ENCODE peak calls at places on chromosomes 12 and 14, in seven cellular contexts. K, H, G, F, X, U and Q are unnamed samples.

GRCh38 chr12:42372154-42372791 is 46.3 kb downstream of the PPHLN1 start:
- DNase-seq in K (peak; percentile 13), H (peak; percentile 57), G (peak; percentile 82), F (peak; percentile 61), X (peak; percentile 35), U (peak; percentile 46), Q (peak; percentile 52)

GRCh38 chr12:57214398-57214781 is 2.2 kb upstream of the NXPH4 start:
- DNase-seq in K (peak; percentile 83), H (peak; percentile 67), G (peak; percentile 72), F (peak; percentile 66), X (peak; percentile 31), U (peak; percentile 57), Q (peak; percentile 77)

GRCh38 chr12:94922561-94922960 is 80.9 kb downstream of the NDUFA12 start:
- DNase-seq in K (no peak), H (no peak), G (no peak), F (no peak), X (no peak), U (no peak), Q (no peak)

GRCh38 chr14:49892301-49892635 is 614 bp upstream of the ARF6 start:
- DNase-seq in K (no peak), H (peak; percentile 75), G (peak; percentile 63), F (peak; percentile 83), X (peak; percentile 58), U (peak; percentile 83), Q (peak; percentile 61)

GRCh38 chr12:32248594-32249140 is 142.0 kb downstream of the BICD1 start:
- DNase-seq in K (no peak), H (no peak), G (no peak), F (peak; percentile 49), X (no peak), U (no peak), Q (no peak)

GRCh38 chr12:45235087-45236025 is 19.5 kb downstream of the ANO6 start:
- DNase-seq in K (no peak), H (peak; percentile 62), G (peak; percentile 91), F (peak; percentile 70), X (peak; percentile 37), U (peak; percentile 71), Q (peak; percentile 76)

GRCh38 chr12:121805171-121805687 is 1.4 kb downstream of the SETD1B start:
- DNase-seq in K (no peak), H (peak; percentile 29), G (peak; percentile 23), F (peak; percentile 39), X (no peak), U (no peak), Q (no peak)

GRCh38 chr14:81296263-81296923 is 75.6 kb upstream of the GTF2A1 start:
- DNase-seq in K (no peak), H (no peak), G (no peak), F (no peak), X (no peak), U (no peak), Q (no peak)